ENCODE peak calls at places on chromosomes 3 and 15, in ten cellular contexts. One of them, this sample, is unnamed.

GRCh38 chr3:61612211-61612995 is 51.0 kb downstream of the PTPRG start:
- DNase-seq in RPMI8226: no peak
- DNase-seq in spleen: no peak
- DNase-seq in mammary epithelial cell: no peak
- DNase-seq in activated CD4-positive, alpha-beta memory T cell treated with anti-CD3 and anti-CD28 coated beads for 36 hours: no peak
- DNase-seq in Ammon's horn: no peak
- DNase-seq in kidney glomerular epithelial cell: no peak
- DNase-seq in stimulated activated CD4-positive, alpha-beta T cell treated with anti-CD3 and anti-CD28 coated beads, Interleukin-2, amount 100 ng/mL, for 24 hours: no peak
- DNase-seq in amygdala: no peak
- DNase-seq in SK-N-DZ: peak; percentile 34
- DNase-seq in this sample: no peak

GRCh38 chr3:194654443-194654842 is 17.5 kb downstream of the LSG1 start:
- DNase-seq in RPMI8226: no peak
- DNase-seq in spleen: no peak
- DNase-seq in mammary epithelial cell: no peak
- DNase-seq in amygdala: no peak
- DNase-seq in stimulated activated CD4-positive, alpha-beta T cell treated with anti-CD3 and anti-CD28 coated beads, Interleukin-2, amount 100 ng/mL, for 24 hours: no peak
- DNase-seq in kidney glomerular epithelial cell: no peak
- DNase-seq in SK-N-DZ: no peak
- DNase-seq in Ammon's horn: no peak
- DNase-seq in activated CD4-positive, alpha-beta memory T cell treated with anti-CD3 and anti-CD28 coated beads for 36 hours: no peak
- DNase-seq in this sample: no peak

GRCh38 chr15:40545457-40545856 is 19.4 kb downstream of the CCDC32 start:
- DNase-seq in spleen: no peak
- DNase-seq in amygdala: no peak
- DNase-seq in activated CD4-positive, alpha-beta memory T cell treated with anti-CD3 and anti-CD28 coated beads for 36 hours: no peak
- DNase-seq in RPMI8226: no peak
- DNase-seq in kidney glomerular epithelial cell: no peak
- DNase-seq in SK-N-DZ: no peak
- DNase-seq in mammary epithelial cell: no peak
- DNase-seq in stimulated activated CD4-positive, alpha-beta T cell treated with anti-CD3 and anti-CD28 coated beads, Interleukin-2, amount 100 ng/mL, for 24 hours: no peak
- DNase-seq in Ammon's horn: no peak
- DNase-seq in this sample: no peak

GRCh38 chr3:72391659-72392058 is 456.6 kb downstream of the SHQ1 start:
- DNase-seq in amygdala: no peak
- DNase-seq in kidney glomerular epithelial cell: no peak
- DNase-seq in stimulated activated CD4-positive, alpha-beta T cell treated with anti-CD3 and anti-CD28 coated beads, Interleukin-2, amount 100 ng/mL, for 24 hours: no peak
- DNase-seq in Ammon's horn: no peak
- DNase-seq in SK-N-DZ: no peak
- DNase-seq in activated CD4-positive, alpha-beta memory T cell treated with anti-CD3 and anti-CD28 coated beads for 36 hours: no peak
- DNase-seq in mammary epithelial cell: no peak
- DNase-seq in spleen: no peak
- DNase-seq in RPMI8226: no peak
- DNase-seq in this sample: no peak

GRCh38 chr3:97720417-97720816 is 44.1 kb upstream of the ARL6 start:
- DNase-seq in amygdala: no peak
- DNase-seq in SK-N-DZ: no peak
- DNase-seq in Ammon's horn: no peak
- DNase-seq in spleen: no peak
- DNase-seq in stimulated activated CD4-positive, alpha-beta T cell treated with anti-CD3 and anti-CD28 coated beads, Interleukin-2, amount 100 ng/mL, for 24 hours: no peak
- DNase-seq in RPMI8226: no peak
- DNase-seq in activated CD4-positive, alpha-beta memory T cell treated with anti-CD3 and anti-CD28 coated beads for 36 hours: no peak
- DNase-seq in kidney glomerular epithelial cell: no peak
- DNase-seq in mammary epithelial cell: no peak
- DNase-seq in this sample: no peak

GRCh38 chr15:87403973-87404372 is 852.6 kb downstream of the NTRK3 start:
- DNase-seq in spleen: no peak
- DNase-seq in kidney glomerular epithelial cell: no peak
- DNase-seq in stimulated activated CD4-positive, alpha-beta T cell treated with anti-CD3 and anti-CD28 coated beads, Interleukin-2, amount 100 ng/mL, for 24 hours: no peak
- DNase-seq in RPMI8226: peak; percentile 4
- DNase-seq in amygdala: no peak
- DNase-seq in SK-N-DZ: no peak
- DNase-seq in activated CD4-positive, alpha-beta memory T cell treated with anti-CD3 and anti-CD28 coated beads for 36 hours: no peak
- DNase-seq in Ammon's horn: no peak
- DNase-seq in mammary epithelial cell: no peak
- DNase-seq in this sample: no peak

GRCh38 chr15:54719325-54719724 is 477.4 kb downstream of the RSL24D1 start:
- DNase-seq in kidney glomerular epithelial cell: no peak
- DNase-seq in SK-N-DZ: no peak
- DNase-seq in spleen: no peak
- DNase-seq in amygdala: no peak
- DNase-seq in Ammon's horn: no peak
- DNase-seq in mammary epithelial cell: no peak
- DNase-seq in RPMI8226: no peak
- DNase-seq in activated CD4-positive, alpha-beta memory T cell treated with anti-CD3 and anti-CD28 coated beads for 36 hours: no peak
- DNase-seq in stimulated activated CD4-positive, alpha-beta T cell treated with anti-CD3 and anti-CD28 coated beads, Interleukin-2, amount 100 ng/mL, for 24 hours: no peak
- DNase-seq in this sample: no peak

GRCh38 chr3:6041894-6042293 is 819.0 kb upstream of the GRM7 start:
- DNase-seq in Ammon's horn: no peak
- DNase-seq in activated CD4-positive, alpha-beta memory T cell treated with anti-CD3 and anti-CD28 coated beads for 36 hours: no peak
- DNase-seq in spleen: no peak
- DNase-seq in stimulated activated CD4-positive, alpha-beta T cell treated with anti-CD3 and anti-CD28 coated beads, Interleukin-2, amount 100 ng/mL, for 24 hours: no peak
- DNase-seq in SK-N-DZ: no peak
- DNase-seq in mammary epithelial cell: no peak
- DNase-seq in amygdala: no peak
- DNase-seq in kidney glomerular epithelial cell: no peak
- DNase-seq in RPMI8226: no peak
- DNase-seq in this sample: no peak

GRCh38 chr3:197317250-197317963 is 19.0 kb upstream of the DLG1 start:
- DNase-seq in stimulated activated CD4-positive, alpha-beta T cell treated with anti-CD3 and anti-CD28 coated beads, Interleukin-2, amount 100 ng/mL, for 24 hours: no peak
- DNase-seq in SK-N-DZ: no peak
- DNase-seq in activated CD4-positive, alpha-beta memory T cell treated with anti-CD3 and anti-CD28 coated beads for 36 hours: no peak
- DNase-seq in spleen: no peak
- DNase-seq in mammary epithelial cell: peak; percentile 89
- DNase-seq in Ammon's horn: no peak
- DNase-seq in RPMI8226: no peak
- DNase-seq in kidney glomerular epithelial cell: peak; percentile 55
- DNase-seq in amygdala: no peak
- DNase-seq in this sample: no peak

GRCh38 chr3:190458040-190458439 is 8.3 kb upstream of the TMEM207 start:
- DNase-seq in kidney glomerular epithelial cell: no peak
- DNase-seq in mammary epithelial cell: peak; percentile 18
- DNase-seq in stimulated activated CD4-positive, alpha-beta T cell treated with anti-CD3 and anti-CD28 coated beads, Interleukin-2, amount 100 ng/mL, for 24 hours: no peak
- DNase-seq in amygdala: no peak
- DNase-seq in RPMI8226: no peak
- DNase-seq in spleen: no peak
- DNase-seq in Ammon's horn: peak; percentile 12
- DNase-seq in SK-N-DZ: no peak
- DNase-seq in activated CD4-positive, alpha-beta memory T cell treated with anti-CD3 and anti-CD28 coated beads for 36 hours: no peak
- DNase-seq in this sample: no peak

GRCh38 chr3:14440531-14441239 is 38.3 kb downstream of the SLC6A6 start:
- DNase-seq in SK-N-DZ: peak; percentile 22
- DNase-seq in activated CD4-positive, alpha-beta memory T cell treated with anti-CD3 and anti-CD28 coated beads for 36 hours: no peak
- DNase-seq in amygdala: no peak
- DNase-seq in spleen: no peak
- DNase-seq in kidney glomerular epithelial cell: peak; percentile 32
- DNase-seq in RPMI8226: no peak
- DNase-seq in Ammon's horn: peak; percentile 73
- DNase-seq in stimulated activated CD4-positive, alpha-beta T cell treated with anti-CD3 and anti-CD28 coated beads, Interleukin-2, amount 100 ng/mL, for 24 hours: no peak
- DNase-seq in mammary epithelial cell: no peak
- DNase-seq in this sample: no peak

GRCh38 chr3:143507735-143508580 is 340.3 kb downstream of the SLC9A9 start:
- DNase-seq in kidney glomerular epithelial cell: peak; percentile 85
- DNase-seq in spleen: no peak
- DNase-seq in stimulated activated CD4-positive, alpha-beta T cell treated with anti-CD3 and anti-CD28 coated beads, Interleukin-2, amount 100 ng/mL, for 24 hours: no peak
- DNase-seq in activated CD4-positive, alpha-beta memory T cell treated with anti-CD3 and anti-CD28 coated beads for 36 hours: no peak
- DNase-seq in RPMI8226: no peak
- DNase-seq in SK-N-DZ: no peak
- DNase-seq in amygdala: no peak
- DNase-seq in mammary epithelial cell: peak; percentile 64
- DNase-seq in Ammon's horn: no peak
- DNase-seq in this sample: no peak

GRCh38 chr3:195916291-195916690 is 7.9 kb upstream of the TNK2 start:
- DNase-seq in RPMI8226: no peak
- DNase-seq in activated CD4-positive, alpha-beta memory T cell treated with anti-CD3 and anti-CD28 coated beads for 36 hours: no peak
- DNase-seq in kidney glomerular epithelial cell: no peak
- DNase-seq in SK-N-DZ: no peak
- DNase-seq in Ammon's horn: no peak
- DNase-seq in mammary epithelial cell: no peak
- DNase-seq in amygdala: no peak
- DNase-seq in stimulated activated CD4-positive, alpha-beta T cell treated with anti-CD3 and anti-CD28 coated beads, Interleukin-2, amount 100 ng/mL, for 24 hours: peak; percentile 12
- DNase-seq in spleen: peak; percentile 66
- DNase-seq in this sample: peak; percentile 6

GRCh38 chr3:197339841-197340520 is 41.6 kb upstream of the DLG1 start:
- DNase-seq in mammary epithelial cell: peak; percentile 13
- DNase-seq in SK-N-DZ: peak; percentile 64
- DNase-seq in spleen: no peak
- DNase-seq in activated CD4-positive, alpha-beta memory T cell treated with anti-CD3 and anti-CD28 coated beads for 36 hours: no peak
- DNase-seq in Ammon's horn: no peak
- DNase-seq in kidney glomerular epithelial cell: peak; percentile 44
- DNase-seq in RPMI8226: no peak
- DNase-seq in amygdala: no peak
- DNase-seq in stimulated activated CD4-positive, alpha-beta T cell treated with anti-CD3 and anti-CD28 coated beads, Interleukin-2, amount 100 ng/mL, for 24 hours: no peak
- DNase-seq in this sample: no peak

GRCh38 chr3:10312866-10313265 is 8.0 kb downstream of the SEC13 start:
- DNase-seq in Ammon's horn: no peak
- DNase-seq in spleen: no peak
- DNase-seq in activated CD4-positive, alpha-beta memory T cell treated with anti-CD3 and anti-CD28 coated beads for 36 hours: no peak
- DNase-seq in amygdala: no peak
- DNase-seq in kidney glomerular epithelial cell: no peak
- DNase-seq in stimulated activated CD4-positive, alpha-beta T cell treated with anti-CD3 and anti-CD28 coated beads, Interleukin-2, amount 100 ng/mL, for 24 hours: no peak
- DNase-seq in RPMI8226: no peak
- DNase-seq in mammary epithelial cell: no peak
- DNase-seq in SK-N-DZ: no peak
- DNase-seq in this sample: no peak

GRCh38 chr15:25849431-25849921 is 13.7 kb downstream of the ATP10A start:
- DNase-seq in RPMI8226: peak; percentile 60
- DNase-seq in Ammon's horn: no peak
- DNase-seq in kidney glomerular epithelial cell: peak; percentile 78
- DNase-seq in SK-N-DZ: no peak
- DNase-seq in amygdala: no peak
- DNase-seq in stimulated activated CD4-positive, alpha-beta T cell treated with anti-CD3 and anti-CD28 coated beads, Interleukin-2, amount 100 ng/mL, for 24 hours: peak; percentile 41
- DNase-seq in mammary epithelial cell: no peak
- DNase-seq in activated CD4-positive, alpha-beta memory T cell treated with anti-CD3 and anti-CD28 coated beads for 36 hours: peak; percentile 42
- DNase-seq in spleen: no peak
- DNase-seq in this sample: no peak

GRCh38 chr3:112046599-112046998 is 12.1 kb downstream of the TMPRSS7 start:
- DNase-seq in amygdala: no peak
- DNase-seq in mammary epithelial cell: peak; percentile 38
- DNase-seq in RPMI8226: no peak
- DNase-seq in activated CD4-positive, alpha-beta memory T cell treated with anti-CD3 and anti-CD28 coated beads for 36 hours: no peak
- DNase-seq in kidney glomerular epithelial cell: peak; percentile 31
- DNase-seq in stimulated activated CD4-positive, alpha-beta T cell treated with anti-CD3 and anti-CD28 coated beads, Interleukin-2, amount 100 ng/mL, for 24 hours: no peak
- DNase-seq in spleen: no peak
- DNase-seq in SK-N-DZ: no peak
- DNase-seq in Ammon's horn: no peak
- DNase-seq in this sample: no peak

GRCh38 chr3:139388961-139389551 is 391 bp downstream of the COPB2 start:
- DNase-seq in amygdala: no peak
- DNase-seq in Ammon's horn: no peak
- DNase-seq in mammary epithelial cell: no peak
- DNase-seq in kidney glomerular epithelial cell: no peak
- DNase-seq in RPMI8226: peak; percentile 27
- DNase-seq in SK-N-DZ: no peak
- DNase-seq in activated CD4-positive, alpha-beta memory T cell treated with anti-CD3 and anti-CD28 coated beads for 36 hours: no peak
- DNase-seq in stimulated activated CD4-positive, alpha-beta T cell treated with anti-CD3 and anti-CD28 coated beads, Interleukin-2, amount 100 ng/mL, for 24 hours: peak; percentile 48
- DNase-seq in spleen: no peak
- DNase-seq in this sample: no peak

GRCh38 chr3:150495563-150496168 is 50.6 kb downstream of the SERP1 start:
- DNase-seq in mammary epithelial cell: peak; percentile 29
- DNase-seq in Ammon's horn: peak; percentile 58
- DNase-seq in spleen: no peak
- DNase-seq in RPMI8226: peak; percentile 67
- DNase-seq in stimulated activated CD4-positive, alpha-beta T cell treated with anti-CD3 and anti-CD28 coated beads, Interleukin-2, amount 100 ng/mL, for 24 hours: no peak
- DNase-seq in kidney glomerular epithelial cell: peak; percentile 11
- DNase-seq in amygdala: no peak
- DNase-seq in activated CD4-positive, alpha-beta memory T cell treated with anti-CD3 and anti-CD28 coated beads for 36 hours: no peak
- DNase-seq in SK-N-DZ: peak; percentile 50
- DNase-seq in this sample: peak; percentile 11

GRCh38 chr3:174146008-174146407 is 713.1 kb upstream of the NAALADL2 start:
- DNase-seq in SK-N-DZ: no peak
- DNase-seq in amygdala: no peak
- DNase-seq in mammary epithelial cell: no peak
- DNase-seq in kidney glomerular epithelial cell: no peak
- DNase-seq in Ammon's horn: no peak
- DNase-seq in stimulated activated CD4-positive, alpha-beta T cell treated with anti-CD3 and anti-CD28 coated beads, Interleukin-2, amount 100 ng/mL, for 24 hours: no peak
- DNase-seq in RPMI8226: no peak
- DNase-seq in spleen: no peak
- DNase-seq in activated CD4-positive, alpha-beta memory T cell treated with anti-CD3 and anti-CD28 coated beads for 36 hours: no peak
- DNase-seq in this sample: no peak

GRCh38 chr15:65610871-65611718 is at the start of gene INTS14:
- DNase-seq in SK-N-DZ: peak; percentile 95
- DNase-seq in spleen: peak; percentile 98
- DNase-seq in Ammon's horn: peak; percentile 97
- DNase-seq in kidney glomerular epithelial cell: peak; percentile 93
- DNase-seq in amygdala: peak; percentile 88
- DNase-seq in mammary epithelial cell: peak; percentile 95
- DNase-seq in activated CD4-positive, alpha-beta memory T cell treated with anti-CD3 and anti-CD28 coated beads for 36 hours: peak; percentile 97
- DNase-seq in stimulated activated CD4-positive, alpha-beta T cell treated with anti-CD3 and anti-CD28 coated beads, Interleukin-2, amount 100 ng/mL, for 24 hours: peak; percentile 97
- DNase-seq in RPMI8226: peak; percentile 100
- DNase-seq in this sample: peak; percentile 93

GRCh38 chr3:105700575-105700974 is 168.2 kb downstream of the CBLB start:
- DNase-seq in kidney glomerular epithelial cell: no peak
- DNase-seq in Ammon's horn: no peak
- DNase-seq in SK-N-DZ: no peak
- DNase-seq in stimulated activated CD4-positive, alpha-beta T cell treated with anti-CD3 and anti-CD28 coated beads, Interleukin-2, amount 100 ng/mL, for 24 hours: peak; percentile 22
- DNase-seq in RPMI8226: no peak
- DNase-seq in spleen: no peak
- DNase-seq in mammary epithelial cell: no peak
- DNase-seq in activated CD4-positive, alpha-beta memory T cell treated with anti-CD3 and anti-CD28 coated beads for 36 hours: peak; percentile 50
- DNase-seq in amygdala: no peak
- DNase-seq in this sample: peak; percentile 23

GRCh38 chr3:126417461-126418255 is 22.9 kb downstream of the CFAP100 start:
- DNase-seq in Ammon's horn: no peak
- DNase-seq in mammary epithelial cell: no peak
- DNase-seq in kidney glomerular epithelial cell: no peak
- DNase-seq in spleen: peak; percentile 37
- DNase-seq in activated CD4-positive, alpha-beta memory T cell treated with anti-CD3 and anti-CD28 coated beads for 36 hours: no peak
- DNase-seq in RPMI8226: no peak
- DNase-seq in SK-N-DZ: no peak
- DNase-seq in amygdala: no peak
- DNase-seq in stimulated activated CD4-positive, alpha-beta T cell treated with anti-CD3 and anti-CD28 coated beads, Interleukin-2, amount 100 ng/mL, for 24 hours: no peak
- DNase-seq in this sample: no peak

GRCh38 chr15:91055548-91056331 is 33.3 kb upstream of the VPS33B start:
- DNase-seq in SK-N-DZ: peak; percentile 54
- DNase-seq in Ammon's horn: peak; percentile 92
- DNase-seq in RPMI8226: peak; percentile 55
- DNase-seq in amygdala: peak; percentile 45
- DNase-seq in stimulated activated CD4-positive, alpha-beta T cell treated with anti-CD3 and anti-CD28 coated beads, Interleukin-2, amount 100 ng/mL, for 24 hours: peak; percentile 41
- DNase-seq in mammary epithelial cell: peak; percentile 67
- DNase-seq in activated CD4-positive, alpha-beta memory T cell treated with anti-CD3 and anti-CD28 coated beads for 36 hours: peak; percentile 49
- DNase-seq in kidney glomerular epithelial cell: peak; percentile 73
- DNase-seq in spleen: no peak
- DNase-seq in this sample: peak; percentile 31

GRCh38 chr3:187669675-187670504 is at the start of gene SST:
- DNase-seq in SK-N-DZ: peak; percentile 49
- DNase-seq in Ammon's horn: no peak
- DNase-seq in stimulated activated CD4-positive, alpha-beta T cell treated with anti-CD3 and anti-CD28 coated beads, Interleukin-2, amount 100 ng/mL, for 24 hours: no peak
- DNase-seq in mammary epithelial cell: peak; percentile 52
- DNase-seq in kidney glomerular epithelial cell: peak; percentile 66
- DNase-seq in amygdala: no peak
- DNase-seq in activated CD4-positive, alpha-beta memory T cell treated with anti-CD3 and anti-CD28 coated beads for 36 hours: peak; percentile 49
- DNase-seq in RPMI8226: peak; percentile 29
- DNase-seq in spleen: no peak
- DNase-seq in this sample: peak; percentile 4

GRCh38 chr3:98750520-98750919 is 12.6 kb upstream of the ST3GAL6 start:
- DNase-seq in spleen: no peak
- DNase-seq in amygdala: no peak
- DNase-seq in activated CD4-positive, alpha-beta memory T cell treated with anti-CD3 and anti-CD28 coated beads for 36 hours: no peak
- DNase-seq in stimulated activated CD4-positive, alpha-beta T cell treated with anti-CD3 and anti-CD28 coated beads, Interleukin-2, amount 100 ng/mL, for 24 hours: no peak
- DNase-seq in Ammon's horn: no peak
- DNase-seq in mammary epithelial cell: no peak
- DNase-seq in SK-N-DZ: no peak
- DNase-seq in kidney glomerular epithelial cell: no peak
- DNase-seq in RPMI8226: no peak
- DNase-seq in this sample: no peak

GRCh38 chr15:85837011-85837433 is 42.3 kb upstream of the KLHL25 start:
- DNase-seq in activated CD4-positive, alpha-beta memory T cell treated with anti-CD3 and anti-CD28 coated beads for 36 hours: no peak
- DNase-seq in spleen: no peak
- DNase-seq in mammary epithelial cell: peak; percentile 5
- DNase-seq in amygdala: no peak
- DNase-seq in RPMI8226: no peak
- DNase-seq in stimulated activated CD4-positive, alpha-beta T cell treated with anti-CD3 and anti-CD28 coated beads, Interleukin-2, amount 100 ng/mL, for 24 hours: no peak
- DNase-seq in SK-N-DZ: no peak
- DNase-seq in Ammon's horn: no peak
- DNase-seq in kidney glomerular epithelial cell: no peak
- DNase-seq in this sample: no peak

GRCh38 chr3:143924522-143925381 is 46.9 kb upstream of the DIPK2A start:
- DNase-seq in Ammon's horn: no peak
- DNase-seq in RPMI8226: no peak
- DNase-seq in SK-N-DZ: no peak
- DNase-seq in activated CD4-positive, alpha-beta memory T cell treated with anti-CD3 and anti-CD28 coated beads for 36 hours: no peak
- DNase-seq in amygdala: no peak
- DNase-seq in mammary epithelial cell: no peak
- DNase-seq in stimulated activated CD4-positive, alpha-beta T cell treated with anti-CD3 and anti-CD28 coated beads, Interleukin-2, amount 100 ng/mL, for 24 hours: no peak
- DNase-seq in spleen: no peak
- DNase-seq in kidney glomerular epithelial cell: no peak
- DNase-seq in this sample: no peak

This sample was measured in stimulated activated naive CD8-positive, alpha-beta T cell treated with anti-CD3 and anti-CD28 coated beads, Interleukin-15, amount 100 ng/mL, for 72 hours.